ENCODE peak calls at places on chromosome 7, in seven cellular contexts. O is HCT116, X is transverse colon, G is ovary, V is tibial nerve, S is gastrocnemius medialis, L is GM12891. N is an unnamed sample.

GRCh38 chr7:69932034-69932628 is 333.9 kb downstream of the AUTS2 start:
- DNase-seq in O (no peak), X (no peak), G (peak), V (no peak), S (no peak), L (no peak), N (no peak)

GRCh38 chr7:2826806-2827205 is 17.3 kb downstream of the GNA12 start:
- DNase-seq in O (no peak), X (no peak), G (no peak), V (no peak), S (no peak), L (no peak), N (no peak)

GRCh38 chr7:69596056-69596455 is 2.2 kb upstream of the AUTS2 start:
- DNase-seq in O (no peak), X (no peak), G (no peak), V (no peak), S (no peak), L (no peak), N (no peak)

GRCh38 chr7:131157530-131158243 is 170.0 kb upstream of the MKLN1 start:
- DNase-seq in O (no peak), X (peak), G (peak), V (no peak), S (peak), L (no peak), N (peak)

GRCh38 chr7:158683541-158683940 is 21.1 kb downstream of the NCAPG2 start:
- DNase-seq in O (no peak), X (no peak), G (no peak), V (no peak), S (no peak), L (no peak), N (no peak)

GRCh38 chr7:25069900-25070443 is 55.1 kb downstream of the CYCS start:
- DNase-seq in O (peak), X (peak), G (peak), V (no peak), S (peak), L (peak), N (no peak)

GRCh38 chr7:73954181-73954580 is 73.8 kb upstream of the ELN start:
- DNase-seq in O (no peak), X (no peak), G (no peak), V (no peak), S (no peak), L (no peak), N (no peak)

GRCh38 chr7:100190059-100190711 is 12.5 kb downstream of the STAG3 start:
- DNase-seq in O (peak), X (no peak), G (no peak), V (no peak), S (no peak), L (no peak), N (no peak)

GRCh38 chr7:137508437-137509175 is 165.1 kb upstream of the PTN start:
- DNase-seq in O (no peak), X (no peak), G (no peak), V (no peak), S (no peak), L (no peak), N (no peak)

GRCh38 chr7:73851410-73852338 is 9.3 kb upstream of the TMEM270 start:
- DNase-seq in O (peak), X (no peak), G (no peak), V (no peak), S (no peak), L (no peak), N (no peak)

GRCh38 chr7:30511494-30511893 is 6.9 kb upstream of the GGCT start:
- DNase-seq in O (no peak), X (no peak), G (no peak), V (no peak), S (no peak), L (no peak), N (no peak)

GRCh38 chr7:3897430-3898385 is 596.7 kb downstream of the SDK1 start:
- DNase-seq in O (peak), X (peak), G (peak), V (no peak), S (peak), L (peak), N (no peak)

GRCh38 chr7:143494622-143495021 is 16.9 kb downstream of the TAS2R41 start:
- DNase-seq in O (no peak), X (no peak), G (no peak), V (no peak), S (no peak), L (no peak), N (no peak)

DNA sequence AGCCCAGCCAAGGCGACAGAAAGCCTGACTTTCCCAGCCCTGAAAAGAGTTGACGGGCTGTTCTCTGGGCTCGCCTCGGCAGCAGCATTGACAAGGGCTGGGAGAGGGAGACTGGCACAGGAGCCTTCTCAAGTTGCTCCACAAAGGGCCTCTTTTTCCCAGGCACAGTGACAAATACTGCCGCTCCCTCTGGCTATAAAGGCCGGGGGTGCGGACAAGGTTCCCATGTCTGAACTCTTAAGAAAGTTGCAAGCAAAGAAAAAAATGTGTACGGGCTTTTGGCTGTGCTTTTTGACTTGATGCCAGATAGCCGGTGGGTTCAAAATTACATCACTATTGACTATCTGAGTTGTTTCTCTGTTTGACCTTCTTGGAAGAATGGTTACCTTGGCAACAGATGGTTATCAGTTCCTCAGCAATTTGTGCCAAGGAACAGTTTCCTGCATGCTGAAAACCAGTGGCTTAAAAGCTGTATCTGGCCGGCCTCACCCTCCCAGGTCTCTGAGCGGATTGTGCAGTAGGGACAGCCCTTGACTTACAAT is 115.9 kb upstream of the EEPD1 start:
- DNase-seq in O (no peak), X (peak), G (no peak), V (no peak), S (peak), L (no peak), N (peak)
- TF ChIP-seq POLR2A in O (no peak), X (no peak), G (no peak), V (no peak), S (no peak), L (no peak), N (no peak)

GRCh38 chr7:96388620-96389383 is 66.9 kb upstream of the SLC25A13 start:
- DNase-seq in O (no peak), X (no peak), G (peak), V (no peak), S (no peak), L (no peak), N (no peak)
- TF ChIP-seq POLR2A in O (no peak), X (no peak), G (no peak), V (no peak), S (no peak), L (no peak), N (no peak)

GRCh38 chr7:112206238-112207105 is at the start of the genes DOCK4 and ZNF277:
- DNase-seq in O (peak), X (peak), G (peak), V (peak), S (peak), L (peak), N (peak)
- TF ChIP-seq POLR2A in O (no peak), X (peak), G (peak), V (peak), S (peak), L (no peak), N (peak)

GRCh38 chr7:29488977-29489376 is 74.7 kb upstream of the PRR15 start:
- DNase-seq in O (no peak), X (no peak), G (no peak), V (no peak), S (no peak), L (no peak), N (no peak)
- TF ChIP-seq POLR2A in O (no peak), X (no peak), G (no peak), V (no peak), S (no peak), L (no peak), N (no peak)

DNA sequence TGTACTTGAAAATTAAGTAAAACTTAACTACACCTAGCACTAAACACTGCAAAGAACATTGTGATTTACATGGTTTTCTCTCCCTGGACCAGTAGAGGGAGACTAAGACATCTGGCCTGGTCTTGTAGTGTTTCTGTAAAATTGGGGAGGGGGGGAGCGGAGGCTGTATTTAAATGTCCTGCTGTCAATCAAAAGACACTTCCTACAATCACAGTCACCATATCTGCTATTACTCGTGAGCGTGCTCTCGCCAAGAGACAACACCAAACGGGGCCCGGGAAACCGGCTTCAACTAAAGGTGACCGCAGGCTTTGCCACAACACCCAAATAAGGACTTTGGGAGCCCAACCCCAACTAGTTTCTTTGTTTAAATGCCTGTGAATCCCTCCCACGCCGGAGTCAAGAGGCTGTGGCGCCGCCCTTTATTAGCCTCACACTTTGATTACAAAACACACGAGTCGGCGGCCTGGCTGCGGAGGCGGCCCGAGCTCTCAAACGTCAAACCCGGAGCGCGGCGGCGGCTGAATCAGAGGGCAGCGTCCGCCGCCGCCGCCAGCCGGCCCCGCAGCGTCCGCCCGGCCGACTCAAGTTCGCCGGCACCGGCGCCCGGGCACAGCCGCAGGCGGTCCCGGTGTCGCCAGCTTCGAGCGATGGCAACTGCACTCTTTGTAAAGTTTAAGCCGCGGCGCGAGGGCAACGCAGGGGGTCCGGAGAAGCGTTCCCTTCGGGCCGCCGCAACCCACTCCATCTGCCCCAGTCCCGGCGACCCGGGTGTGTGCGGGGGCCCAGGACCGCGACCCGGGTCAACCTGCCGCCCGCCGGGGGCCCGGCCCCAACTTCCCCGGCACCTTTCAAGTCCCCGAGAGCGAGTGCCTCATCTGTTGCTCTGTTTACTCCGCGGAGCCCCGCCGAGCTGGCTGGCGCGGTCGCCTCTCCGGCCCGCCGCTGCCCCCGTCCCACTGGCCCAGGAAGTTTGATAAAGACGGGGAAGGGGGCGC is 1.3 kb downstream of the KDM7A start:
- DNase-seq in O (peak), X (peak), G (peak), V (peak), S (peak), L (peak), N (peak)
- TF ChIP-seq POLR2A in O (no peak), X (peak), G (peak), V (peak), S (peak), L (no peak), N (peak)

GRCh38 chr7:150381096-150381495 is 2.0 kb downstream of the ZNF775 start:
- DNase-seq in O (no peak), X (no peak), G (no peak), V (no peak), S (no peak), L (no peak), N (no peak)

GRCh38 chr7:150378115-150378852 is 846 bp upstream of the ZNF775 start:
- DNase-seq in O (peak), X (peak), G (peak), V (no peak), S (peak), L (no peak), N (peak)

GRCh38 chr7:150378853-150379589 is at the start of gene ZNF775:
- DNase-seq in O (peak), X (peak), G (peak), V (peak), S (peak), L (peak), N (peak)

GRCh38 chr7:150380463-150380862 is 1.3 kb downstream of the ZNF775 start:
- DNase-seq in O (no peak), X (no peak), G (no peak), V (no peak), S (no peak), L (peak), N (no peak)

DNA sequence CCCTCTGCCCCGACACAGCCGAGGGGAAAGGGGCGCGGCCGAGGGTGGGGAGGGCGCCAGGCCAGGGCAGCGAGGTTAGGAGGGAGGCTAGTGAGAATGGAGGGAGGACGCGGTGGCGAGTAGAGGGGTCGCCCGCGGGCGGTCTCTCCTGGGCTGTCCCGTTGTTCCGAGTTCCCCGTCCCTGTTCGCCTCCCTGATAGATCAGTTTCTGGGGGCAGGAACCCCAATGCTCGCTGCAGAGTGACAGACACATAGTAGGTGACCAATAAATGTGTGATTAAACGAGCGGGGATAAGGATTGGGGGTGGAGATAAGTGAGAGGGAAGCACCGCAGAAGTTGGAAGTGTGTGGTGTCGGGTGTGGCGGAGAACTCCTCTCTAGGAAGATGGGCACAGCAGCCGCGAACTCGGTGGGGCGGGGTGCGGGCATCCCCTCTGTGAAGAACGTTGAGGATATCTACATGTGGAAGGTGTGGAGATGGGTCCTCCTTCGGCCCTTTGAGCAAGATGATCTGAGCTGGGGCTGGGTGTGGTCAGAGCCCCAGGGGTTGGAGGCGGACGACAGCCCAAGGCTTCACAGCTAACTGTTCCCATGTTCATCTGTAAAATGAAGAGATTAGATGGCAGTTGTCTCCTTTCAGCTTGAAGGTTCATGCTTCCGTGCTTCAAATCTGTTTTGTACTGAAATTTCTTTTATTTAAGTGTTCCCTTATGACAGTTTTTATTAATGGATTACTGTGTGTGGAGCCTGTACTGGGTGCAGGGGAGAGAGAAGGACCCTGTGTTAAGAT is 655 bp downstream of the ZNF775 start:
- DNase-seq in O (no peak), X (no peak), G (no peak), V (no peak), S (no peak), L (no peak), N (no peak)
- TF ChIP-seq POLR2A in O (no peak), X (no peak), G (no peak), V (no peak), S (no peak), L (peak), N (no peak)

GRCh38 chr7:139118803-139119485 is 9.4 kb upstream of the ZC3HAV1 start:
- DNase-seq in O (no peak), X (peak), G (no peak), V (no peak), S (no peak), L (no peak), N (no peak)
- TF ChIP-seq POLR2A in O (no peak), X (no peak), G (no peak), V (no peak), S (no peak), L (peak), N (no peak)

DNA sequence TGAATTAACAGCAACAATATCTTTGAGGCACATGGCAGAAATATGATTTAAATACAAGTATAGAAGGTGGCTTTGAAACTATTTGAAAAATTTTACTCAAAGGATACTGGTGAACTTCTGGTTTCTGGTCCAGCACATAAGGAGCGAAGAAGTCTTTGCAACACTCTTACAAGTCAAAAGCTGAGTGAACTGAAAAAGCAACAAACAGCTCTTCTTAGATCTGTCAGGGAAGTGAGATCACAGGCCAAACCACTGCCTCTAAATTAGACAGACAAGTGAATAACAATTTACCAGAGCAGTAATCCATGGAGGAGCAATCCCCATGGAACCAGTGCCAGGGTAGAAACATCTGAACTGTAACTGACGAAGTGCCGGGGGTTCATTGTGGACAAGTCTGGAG is 9.6 kb upstream of the VWC2 start:
- DNase-seq in O (no peak), X (no peak), G (no peak), V (no peak), S (no peak), L (no peak), N (no peak)
- TF ChIP-seq POLR2A in O (no peak), X (no peak), G (no peak), V (no peak), S (no peak), L (no peak), N (no peak)

GRCh38 chr7:8389898-8390642 is 43.3 kb upstream of the NXPH1 start:
- DNase-seq in O (peak), X (no peak), G (no peak), V (no peak), S (no peak), L (no peak), N (no peak)
- TF ChIP-seq POLR2A in O (no peak), X (no peak), G (no peak), V (no peak), S (no peak), L (no peak), N (no peak)

GRCh38 chr7:151537818-151538561 is 18.3 kb upstream of the RHEB start:
- DNase-seq in O (no peak), X (no peak), G (no peak), V (no peak), S (no peak), L (no peak), N (peak)
- TF ChIP-seq POLR2A in O (no peak), X (no peak), G (no peak), V (no peak), S (no peak), L (no peak), N (no peak)

N was measured in breast epithelium.